ENCODE peak calls at places on chromosome 15, in four cellular contexts. C, M, I and S are unnamed samples.

GRCh38 chr15:41465822-41466421 is 27.8 kb upstream of the ITPKA start:
- DNase-seq in C (no peak), I (no peak), M (peak), S (no peak)

GRCh38 chr15:83898295-83898694 is 244.4 kb downstream of the ADAMTSL3 start:
- DNase-seq in I (no peak), M (no peak), C (no peak), S (no peak)

GRCh38 chr15:94174399-94174802 is 57.0 kb upstream of the MCTP2 start:
- DNase-seq in C (no peak), M (no peak), I (no peak), S (no peak)

GRCh38 chr15:65682404-65682911 is 60.7 kb downstream of the SLC24A1 start:
- DNase-seq in I (no peak), M (no peak), C (no peak), S (no peak)

GRCh38 chr15:89654311-89654761 is 931 bp downstream of the KIF7 start:
- DNase-seq in C (no peak), I (no peak), M (peak), S (no peak)

GRCh38 chr15:40590635-40591105 is 3.4 kb upstream of the KNL1 start:
- DNase-seq in C (no peak), I (no peak), M (peak), S (peak)

GRCh38 chr15:42082832-42083604 is 11.3 kb downstream of the PLA2G4D start:
- DNase-seq in I (peak), C (no peak), M (no peak), S (no peak)

GRCh38 chr15:38215707-38216106 is 36.9 kb upstream of the SPRED1 start:
- DNase-seq in I (no peak), M (peak), C (no peak), S (no peak)

GRCh38 chr15:62572797-62573196 is 407.7 kb upstream of the C2CD4B start:
- DNase-seq in M (no peak), I (no peak), C (no peak), S (peak)

GRCh38 chr15:58474741-58475323 is 43.0 kb downstream of the LIPC start:
- DNase-seq in I (no peak), C (no peak), M (no peak), S (no peak)

GRCh38 chr15:88878720-88879184 is 16.6 kb downstream of the HAPLN3 start:
- DNase-seq in M (peak), I (peak), C (peak), S (peak)

GRCh38 chr15:38085104-38085503 is 150.7 kb downstream of the TMCO5A start:
- DNase-seq in I (no peak), C (no peak), M (no peak), S (no peak)

GRCh38 chr15:69526696-69527095 is 74.1 kb downstream of the RPLP1 start:
- DNase-seq in I (no peak), C (no peak), M (no peak), S (peak)

GRCh38 chr15:70463453-70463834 is 299.9 kb downstream of the UACA start:
- DNase-seq in C (no peak), I (peak), M (no peak), S (no peak)

GRCh38 chr15:60591491-60592385 is 112.8 kb upstream of the ICE2 start:
- DNase-seq in C (peak), I (peak), M (peak), S (peak)